ENCODE peak calls at places on chromosomes 3 and 15, in ten cellular contexts. V is GM12878, Q is H7, X is AG04450, U is bronchial epithelial cell, J is AG10803, G is A549, T is esophagus squamous epithelium, S is lower leg skin, W is lower lobe of right lung. Y is an unnamed sample.

GRCh38 chr3:5348229-5348628 is 160.7 kb downstream of the EDEM1 start:
- DNase-seq in V (no peak), Q (no peak), X (no peak), U (no peak), J (no peak), G (peak; percentile 4), T (no peak), S (no peak), W (no peak), Y (peak; percentile 61)

GRCh38 chr3:74314696-74315095 is 299.8 kb downstream of the CNTN3 start:
- DNase-seq in V (no peak), Q (no peak), X (no peak), U (peak; percentile 62), J (no peak), G (no peak), T (no peak), S (no peak), W (no peak), Y (peak; percentile 0)

GRCh38 chr3:196275126-196275525 is 12.4 kb downstream of the PCYT1A start:
- DNase-seq in V (no peak), Q (no peak), X (no peak), U (no peak), J (peak; percentile 5), G (no peak), T (no peak), S (no peak), W (no peak), Y (no peak)

GRCh38 chr15:52082197-52083036 is 30.2 kb downstream of the BCL2L10 start:
- DNase-seq in V (peak; percentile 86), Q (peak; percentile 28), X (peak; percentile 29), U (no peak), J (peak; percentile 72), G (no peak), T (no peak), S (no peak), W (no peak), Y (peak; percentile 13)

GRCh38 chr3:128378631-128379347 is 87.9 kb downstream of the DNAJB8 start:
- DNase-seq in V (no peak), Q (no peak), X (peak; percentile 52), U (no peak), J (peak; percentile 65), G (no peak), T (no peak), S (no peak), W (no peak), Y (peak; percentile 68)

GRCh38 chr15:39191871-39192281 is 389.0 kb upstream of the THBS1 start:
- DNase-seq in V (no peak), Q (no peak), X (no peak), U (peak; percentile 93), J (peak; percentile 86), G (peak; percentile 16), T (no peak), S (no peak), W (no peak), Y (no peak)

GRCh38 chr3:69442771-69443197 is 56.9 kb upstream of the FRMD4B start:
- DNase-seq in V (no peak), Q (no peak), X (no peak), U (no peak), J (no peak), G (no peak), T (no peak), S (no peak), W (no peak), Y (no peak)

GRCh38 chr3:42539871-42540714 is 37.6 kb downstream of the VIPR1 start:
- DNase-seq in V (no peak), Q (peak; percentile 95), X (no peak), U (peak; percentile 48), J (no peak), G (peak; percentile 44), T (no peak), S (peak; percentile 42), W (peak; percentile 80), Y (peak; percentile 12)

GRCh38 chr3:113436794-113437193 is 4.5 kb downstream of the CFAP44 start:
- DNase-seq in V (no peak), Q (no peak), X (peak; percentile 18), U (peak; percentile 78), J (peak; percentile 40), G (no peak), T (no peak), S (no peak), W (no peak), Y (peak; percentile 12)

GRCh38 chr3:18066899-18067582 is 324.6 kb upstream of the TBC1D5 start:
- DNase-seq in V (no peak), Q (no peak), X (no peak), U (peak; percentile 62), J (peak; percentile 4), G (no peak), T (no peak), S (no peak), W (no peak), Y (no peak)

GRCh38 chr3:171077261-171077660 is 50.7 kb upstream of the SLC2A2 start:
- DNase-seq in V (no peak), Q (no peak), X (no peak), U (no peak), J (no peak), G (no peak), T (no peak), S (no peak), W (no peak), Y (no peak)

GRCh38 chr3:131260525-131260924 is 121.0 kb upstream of the NUDT16 start:
- DNase-seq in V (no peak), Q (no peak), X (no peak), U (no peak), J (peak; percentile 12), G (no peak), T (no peak), S (no peak), W (no peak), Y (no peak)

GRCh38 chr3:99869621-99870020 is 52.0 kb downstream of the CMSS1 start:
- DNase-seq in V (no peak), Q (no peak), X (no peak), U (no peak), J (no peak), G (no peak), T (no peak), S (no peak), W (no peak), Y (no peak)

GRCh38 chr15:76327191-76328105 is 9.1 kb upstream of the ISL2 start:
- DNase-seq in V (no peak), Q (no peak), X (no peak), U (peak; percentile 47), J (no peak), G (no peak), T (no peak), S (no peak), W (no peak), Y (peak; percentile 55)

GRCh38 chr3:185225080-185225479 is 28.8 kb downstream of the EHHADH start:
- DNase-seq in V (no peak), Q (no peak), X (no peak), U (no peak), J (no peak), G (no peak), T (no peak), S (no peak), W (no peak), Y (no peak)
- H3K4me3 ChIP-seq in V (no peak overlapping the region), Q (no peak overlapping the region), X (no peak overlapping the region), U (no peak overlapping the region), J (no peak overlapping the region), G (no peak overlapping the region), T (no peak overlapping the region), S (no peak overlapping the region), W (no peak overlapping the region), Y (no peak overlapping the region)

GRCh38 chr3:55147406-55147805 is 219.5 kb upstream of the LRTM1 start:
- DNase-seq in V (no peak), Q (no peak), X (no peak), U (no peak), J (no peak), G (no peak), T (no peak), S (no peak), W (no peak), Y (no peak)

GRCh38 chr3:55143928-55144671 is 216.2 kb upstream of the LRTM1 start:
- DNase-seq in V (no peak), Q (no peak), X (no peak), U (no peak), J (peak; percentile 94), G (no peak), T (no peak), S (no peak), W (no peak), Y (no peak)

GRCh38 chr3:55143336-55143735 is 215.5 kb upstream of the LRTM1 start:
- DNase-seq in V (no peak), Q (no peak), X (no peak), U (no peak), J (no peak), G (no peak), T (no peak), S (no peak), W (no peak), Y (no peak)

DNA sequence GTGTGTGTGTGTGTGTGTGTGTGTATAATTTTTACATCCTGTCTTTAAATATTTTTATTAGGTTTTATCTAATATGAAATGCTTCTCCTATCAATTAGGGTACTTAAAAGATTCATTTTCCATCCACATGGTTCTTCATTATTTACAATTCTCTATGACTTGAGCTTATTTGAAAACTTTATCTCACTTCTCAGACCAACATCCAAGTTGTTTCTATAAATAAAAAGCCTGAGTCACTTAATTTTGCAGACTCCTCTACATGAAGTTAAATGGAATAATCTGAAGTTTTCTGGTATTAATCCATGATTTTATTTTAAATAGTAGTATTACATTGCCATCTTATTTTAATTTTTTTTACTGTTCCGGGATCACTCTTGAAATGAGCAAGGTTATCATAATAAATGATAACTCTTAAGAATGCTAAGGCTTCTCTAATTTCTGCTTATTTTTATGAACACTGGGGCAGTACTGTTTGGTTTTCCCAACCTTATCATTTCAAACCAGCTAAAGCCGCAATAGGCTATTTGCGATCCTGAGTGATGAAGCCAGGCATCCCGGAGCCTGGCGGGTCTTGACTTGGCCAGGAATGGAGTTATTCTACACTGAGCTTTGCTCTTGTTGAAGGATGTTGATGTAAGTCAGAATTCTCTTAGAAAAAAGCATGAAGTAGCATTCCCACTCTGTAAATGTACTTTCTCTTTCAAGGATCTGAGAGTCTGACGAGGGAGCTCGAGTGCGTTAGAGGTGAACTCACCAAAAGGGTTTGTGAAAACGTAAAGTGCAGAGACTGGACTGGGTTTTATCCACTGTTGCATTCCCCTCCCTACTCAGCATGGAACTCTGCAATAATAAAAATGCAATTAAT is 220.2 kb upstream of the LRTM1 start:
- DNase-seq in V (no peak), Q (no peak), X (no peak), U (no peak), J (no peak), G (no peak), T (no peak), S (no peak), W (no peak), Y (no peak)
- H3K4me3 ChIP-seq in V (no peak overlapping the region), Q (no peak overlapping the region), X (peak overlapping the region; percentile 29), U (no peak overlapping the region), J (no peak overlapping the region), G (no peak overlapping the region), T (no peak overlapping the region), S (no peak overlapping the region), W (no peak overlapping the region), Y (no peak overlapping the region)

GRCh38 chr15:75178938-75179772 is 22.5 kb upstream of the C15orf39 start:
- DNase-seq in V (no peak), Q (no peak), X (no peak), U (no peak), J (no peak), G (no peak), T (no peak), S (no peak), W (no peak), Y (no peak)
- H3K4me3 ChIP-seq in V (no peak overlapping the region), Q (peak overlapping the region; percentile 35), X (no peak overlapping the region), U (no peak overlapping the region), J (no peak overlapping the region), G (no peak overlapping the region), T (peak overlapping the region; percentile 39), S (no peak overlapping the region), W (peak overlapping the region; percentile 48), Y (no peak overlapping the region)

GRCh38 chr3:140203510-140203909 is 268.5 kb downstream of the CLSTN2 start:
- DNase-seq in V (no peak), Q (no peak), X (no peak), U (no peak), J (no peak), G (no peak), T (no peak), S (no peak), W (no peak), Y (no peak)
- H3K4me3 ChIP-seq in V (no peak overlapping the region), Q (no peak overlapping the region), X (no peak overlapping the region), U (no peak overlapping the region), J (no peak overlapping the region), G (no peak overlapping the region), T (no peak overlapping the region), S (no peak overlapping the region), W (no peak overlapping the region), Y (no peak overlapping the region)

Y was measured in MG63.